ENCODE peak calls at places on chromosomes 11 and 22, in four cellular contexts. Q, A, F and S are unnamed samples.

GRCh38 chr11:23405350-23405937 is 545.2 kb upstream of the CCDC179 start:
- DNase-seq in Q (no peak), A (no peak), F (no peak), S (no peak)

GRCh38 chr22:20857838-20858614 is 585 bp downstream of the PI4KA start:
- DNase-seq in Q (peak), A (peak), F (peak), S (peak)

GRCh38 chr22:24037851-24038765 is 27.0 kb downstream of the CABIN1 start:
- DNase-seq in Q (no peak), A (no peak), F (no peak), S (no peak)

GRCh38 chr11:103862049-103862826 is 174.2 kb upstream of the DDI1 start:
- DNase-seq in Q (no peak), A (no peak), F (no peak), S (no peak)

GRCh38 chr11:10638285-10638684 is 55.3 kb downstream of the IRAG1 start:
- DNase-seq in Q (no peak), A (peak), F (no peak), S (no peak)

GRCh38 chr11:533586-534196 is 1.7 kb downstream of the HRAS start:
- DNase-seq in Q (no peak), A (no peak), F (no peak), S (no peak)

GRCh38 chr11:131886201-131886600 is 515.8 kb downstream of the NTM start:
- DNase-seq in Q (no peak), A (no peak), F (no peak), S (no peak)

GRCh38 chr22:36377022-36377631 is 10.6 kb downstream of the MYH9 start:
- DNase-seq in Q (no peak), A (no peak), F (no peak), S (no peak)

GRCh38 chr11:7490054-7490453 is 4.7 kb downstream of the OLFML1 start:
- DNase-seq in Q (no peak), A (no peak), F (peak), S (no peak)

GRCh38 chr22:28955817-28956216 is 72.4 kb downstream of the ZNRF3 start:
- DNase-seq in Q (no peak), A (no peak), F (no peak), S (no peak)

GRCh38 chr11:116960916-116961315 is 123.5 kb upstream of the APOA1 start:
- DNase-seq in Q (no peak), A (no peak), F (peak), S (no peak)

GRCh38 chr11:65290448-65291165 is 24.1 kb upstream of the CDC42EP2 start:
- DNase-seq in Q (no peak), A (peak), F (peak), S (no peak)

GRCh38 chr11:6855971-6856542 is 6.8 kb upstream of the OR10A2 start:
- DNase-seq in Q (no peak), A (no peak), F (peak), S (no peak)

GRCh38 chr11:57426754-57427691 is at the start of gene SLC43A3:
- DNase-seq in Q (peak), A (peak), F (peak), S (peak)

GRCh38 chr22:43885319-43885671 is 6.5 kb downstream of the PNPLA5 start:
- DNase-seq in Q (no peak), A (no peak), F (no peak), S (no peak)

GRCh38 chr22:21098099-21098671 is 52.4 kb downstream of the LRRC74B start:
- DNase-seq in Q (no peak), A (no peak), F (no peak), S (no peak)

GRCh38 chr11:114622858-114623257 is 27.3 kb upstream of the NXPE4 start:
- DNase-seq in Q (no peak), A (no peak), F (no peak), S (no peak)

GRCh38 chr11:3134218-3134621 is 30.9 kb downstream of the OSBPL5 start:
- DNase-seq in Q (no peak), A (no peak), F (no peak), S (no peak)

GRCh38 chr11:78690588-78690987 is 115.9 kb upstream of the NARS2 start:
- DNase-seq in Q (no peak), A (no peak), F (peak), S (no peak)

GRCh38 chr11:102449651-102450570 is 2.7 kb downstream of the TMEM123 start:
- DNase-seq in Q (no peak), A (no peak), F (no peak), S (no peak)

GRCh38 chr11:72588656-72589410 is 85.4 kb downstream of the PDE2A start:
- DNase-seq in Q (no peak), A (no peak), F (no peak), S (no peak)

GRCh38 chr11:6703247-6704063 is 20.3 kb upstream of the MRPL17 start:
- DNase-seq in Q (peak), A (no peak), F (peak), S (no peak)

GRCh38 chr11:1060885-1061616 is 13.6 kb upstream of the MUC2 start:
- DNase-seq in Q (no peak), A (peak), F (peak), S (no peak)

GRCh38 chr11:129593098-129593497 is 217.4 kb downstream of the BARX2 start:
- DNase-seq in Q (no peak), A (peak), F (no peak), S (no peak)

GRCh38 chr11:105673089-105673488 is 63.2 kb downstream of the GRIA4 start:
- DNase-seq in Q (peak), A (peak), F (no peak), S (no peak)

GRCh38 chr11:96319901-96320656 is 22.9 kb downstream of the MAML2 start:
- DNase-seq in Q (no peak), A (no peak), F (no peak), S (no peak)

GRCh38 chr11:78228467-78228866 is 39.7 kb downstream of the USP35 start:
- DNase-seq in Q (peak), A (peak), F (peak), S (no peak)

GRCh38 chr11:400241-400729 is 6.3 kb downstream of the PKP3 start:
- DNase-seq in Q (no peak), A (no peak), F (no peak), S (no peak)

GRCh38 chr11:131025020-131025419 is 108.7 kb upstream of the SNX19 start:
- DNase-seq in Q (peak), A (peak), F (peak), S (no peak)

GRCh38 chr22:26435327-26436093 is 6.5 kb downstream of the ASPHD2 start:
- DNase-seq in Q (no peak), A (no peak), F (no peak), S (no peak)

GRCh38 chr11:114135737-114136151 is 76.2 kb downstream of the ZBTB16 start:
- DNase-seq in Q (no peak), A (no peak), F (peak), S (no peak)

GRCh38 chr22:25404556-25404922 is 159.9 kb upstream of the GRK3 start:
- DNase-seq in Q (peak), A (no peak), F (no peak), S (no peak)

GRCh38 chr11:76493626-76494539 is 49.1 kb downstream of the EMSY start:
- DNase-seq in Q (no peak), A (no peak), F (no peak), S (no peak)

GRCh38 chr11:120612363-120613263 is 101.1 kb downstream of the GRIK4 start:
- DNase-seq in Q (no peak), A (no peak), F (no peak), S (no peak)